ENCODE peak calls at places on chromosomes 11 and 22, in nine cellular contexts. W is upper lobe of left lung, C is IMR-90, U is spleen, G is uterus, N is body of pancreas, D is stomach, X is prostate gland, S is suprapubic skin. F is an unnamed sample.

GRCh38 chr11:2885017-2885675 is 429 bp downstream of the CDKN1C start:
- DNase-seq in N (peak; percentile 54), X (peak; percentile 58), W (peak; percentile 69), G (peak; percentile 58), C (peak; percentile 36), D (peak; percentile 71), S (peak; percentile 79), U (peak; percentile 91), F (no peak)

GRCh38 chr11:61152816-61153592 is 8.2 kb downstream of the VPS37C start:
- DNase-seq in C (peak; percentile 70), G (no peak), S (no peak), W (no peak), U (peak; percentile 38), N (no peak), D (no peak), X (no peak), F (no peak)

GRCh38 chr11:117822031-117822521 is 2.5 kb downstream of the FXYD2 start:
- DNase-seq in C (no peak), N (peak; percentile 61), X (no peak), D (peak; percentile 49), U (peak; percentile 84), S (peak; percentile 60), W (no peak), G (no peak), F (no peak)

GRCh38 chr11:130874396-130874795 is 41.9 kb downstream of the SNX19 start:
- DNase-seq in U (no peak), X (no peak), S (no peak), D (no peak), C (peak; percentile 72), G (no peak), W (no peak), N (no peak), F (no peak)

GRCh38 chr11:118791961-118792578 is 1.1 kb upstream of the DDX6 start:
- DNase-seq in W (peak; percentile 33), S (peak; percentile 85), D (peak; percentile 37), N (peak; percentile 48), U (no peak), C (no peak), X (peak; percentile 28), G (peak; percentile 36), F (peak; percentile 17)

GRCh38 chr11:44376423-44376822 is 66.5 kb upstream of the ALX4 start:
- DNase-seq in C (no peak), S (no peak), X (no peak), U (no peak), D (no peak), N (no peak), W (no peak), G (no peak), F (no peak)

GRCh38 chr11:65887723-65888162 is 528 bp downstream of the FIBP start:
- DNase-seq in C (peak; percentile 63), W (no peak), N (no peak), G (no peak), D (no peak), S (no peak), U (no peak), X (no peak), F (no peak)

GRCh38 chr11:22795914-22796313 is 33.7 kb downstream of the SVIP start:
- DNase-seq in S (no peak), C (peak; percentile 38), G (no peak), D (no peak), W (no peak), X (no peak), N (no peak), U (no peak), F (no peak)

GRCh38 chr11:31796523-31797226 is 14.4 kb downstream of the PAX6 start:
- DNase-seq in D (no peak), N (no peak), C (no peak), G (no peak), W (no peak), U (no peak), S (no peak), X (no peak), F (no peak)

GRCh38 chr22:46054091-46054877 is 77.3 kb upstream of the WNT7B start:
- DNase-seq in U (peak; percentile 94), X (no peak), N (peak; percentile 62), D (peak; percentile 52), C (peak; percentile 45), W (peak; percentile 62), S (peak; percentile 83), G (peak; percentile 88), F (no peak)

GRCh38 chr22:47161631-47162030 is 399.2 kb downstream of the TBC1D22A start:
- DNase-seq in G (peak; percentile 9), D (no peak), U (peak; percentile 63), X (no peak), W (peak; percentile 5), S (no peak), C (no peak), N (peak; percentile 10), F (no peak)

GRCh38 chr22:22210375-22210774 is 34.2 kb upstream of the VPREB1 start:
- DNase-seq in S (no peak), G (no peak), C (peak; percentile 85), X (no peak), N (no peak), U (no peak), W (no peak), D (no peak), F (no peak)

GRCh38 chr11:73334244-73335203 is 26.4 kb downstream of the ARHGEF17 start:
- DNase-seq in N (no peak), C (peak; percentile 91), U (no peak), X (no peak), G (peak; percentile 95), S (peak; percentile 84), D (peak; percentile 65), W (peak; percentile 81), F (no peak)

GRCh38 chr22:44031111-44031963 is 7.2 kb downstream of the PARVB start:
- DNase-seq in D (no peak), W (no peak), G (no peak), U (no peak), N (no peak), S (no peak), X (no peak), C (no peak), F (no peak)

GRCh38 chr11:23406131-23406819 is 546.0 kb upstream of the CCDC179 start:
- DNase-seq in U (peak; percentile 51), X (no peak), N (no peak), C (no peak), W (no peak), S (no peak), G (no peak), D (no peak), F (no peak)

GRCh38 chr11:17989306-17989705 is 23.5 kb downstream of the SERGEF start:
- DNase-seq in N (no peak), D (no peak), U (no peak), G (no peak), S (no peak), W (no peak), C (no peak), X (no peak), F (no peak)

GRCh38 chr11:70508231-70508480 is 109.8 kb downstream of the CTTN start:
- DNase-seq in U (no peak), G (no peak), D (no peak), S (no peak), W (no peak), C (no peak), X (no peak), N (no peak), F (no peak)
- TF ChIP-seq POLR2A in U (no peak), G (no peak), D (no peak), S (no peak), W (no peak), C (no peak), X (no peak), N (no peak), F (no peak)

DNA sequence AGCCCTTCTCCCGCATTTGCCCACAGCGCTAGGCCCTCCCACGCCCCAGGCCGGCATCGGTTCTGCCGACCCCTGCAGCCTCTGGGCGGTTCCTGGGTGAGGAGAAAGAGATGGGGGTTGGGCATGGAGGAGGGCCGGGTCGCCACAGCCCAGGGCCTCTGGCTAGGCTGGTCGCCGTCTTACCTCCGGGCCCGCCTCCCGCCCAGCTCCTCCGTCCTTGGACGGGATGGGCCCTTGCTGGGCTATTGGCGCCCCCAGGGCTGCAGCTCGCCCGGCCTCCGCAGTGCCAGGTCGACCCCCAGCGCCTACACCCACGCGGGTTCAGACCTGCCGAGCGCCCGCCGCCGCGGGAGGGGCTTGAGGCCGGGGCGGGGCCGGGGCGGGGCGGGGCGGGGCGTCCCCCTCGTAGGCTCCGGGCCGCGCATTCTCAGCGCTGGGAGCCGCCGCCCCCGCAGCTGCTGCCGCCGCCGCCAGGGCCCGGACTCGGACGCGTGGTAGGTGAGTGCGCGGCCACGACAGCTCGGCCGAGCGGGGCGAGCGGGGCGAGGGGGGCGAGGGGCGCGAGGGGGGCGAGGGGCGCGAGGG is at the start of gene CD151:
- DNase-seq in S (no peak), D (peak; percentile 73), C (peak; percentile 45), G (no peak), U (peak; percentile 89), W (no peak), X (no peak), N (peak; percentile 66), F (no peak)
- TF ChIP-seq POLR2A in S (no peak), D (no peak), C (no peak), G (no peak), U (no peak), W (no peak), X (no peak), N (no peak), F (no peak)

GRCh38 chr11:78418584-78419211 is 1.1 kb upstream of the GAB2 start:
- DNase-seq in W (no peak), N (no peak), X (no peak), S (no peak), G (no peak), D (no peak), C (peak; percentile 27), U (no peak), F (no peak)
- TF ChIP-seq POLR2A in W (no peak), N (no peak), X (no peak), S (no peak), G (no peak), D (no peak), C (no peak), U (no peak), F (no peak)

GRCh38 chr11:12376259-12376971 is 956 bp upstream of the PARVA start:
- DNase-seq in N (peak; percentile 87), C (peak; percentile 91), S (no peak), G (peak; percentile 86), U (no peak), W (no peak), X (no peak), D (no peak), F (no peak)
- TF ChIP-seq POLR2A in N (peak; percentile 64), C (no peak), S (no peak), G (peak; percentile 27), U (no peak), W (no peak), X (no peak), D (no peak), F (no peak)

GRCh38 chr11:14218728-14219127 is 140.3 kb downstream of the RRAS2 start:
- DNase-seq in D (no peak), C (no peak), N (no peak), W (no peak), S (no peak), G (no peak), U (no peak), X (no peak), F (no peak)
- TF ChIP-seq POLR2A in D (no peak), C (no peak), N (no peak), W (no peak), S (no peak), G (no peak), U (no peak), X (no peak), F (no peak)